ENCODE peak calls at places on chromosomes 11 and 22, in six cellular contexts. A, P, O, W, K and L are unnamed samples. For H3K4me1, the result is how much of the 10 kb centered on the place peaks cover.

GRCh38 chr11:45106440-45106839 is 40.0 kb upstream of the PRDM11 start:
- DNase-seq in A (no peak), P (no peak), O (no peak), W (no peak), K (no peak), L (no peak)

GRCh38 chr11:59770869-59771268 is 15.7 kb downstream of the STX3 start:
- DNase-seq in A (no peak), P (no peak), O (no peak), W (no peak), K (no peak), L (no peak)

GRCh38 chr22:47192651-47193437 is 430.4 kb downstream of the TBC1D22A start:
- DNase-seq in A (peak), P (no peak), O (peak), W (peak), K (peak), L (peak)

GRCh38 chr22:20015971-20016733 is 471 bp downstream of the ARVCF start:
- DNase-seq in A (peak), P (no peak), O (peak), W (peak), K (peak), L (no peak)

GRCh38 chr11:117816151-117816741 is 8.3 kb downstream of the FXYD2 start:
- DNase-seq in A (no peak), P (peak), O (no peak), W (peak), K (no peak), L (no peak)

GRCh38 chr11:44319170-44319551 is 9.2 kb upstream of the ALX4 start:
- DNase-seq in A (no peak), P (no peak), O (no peak), W (peak), K (no peak), L (peak)

GRCh38 chr11:82365351-82365750 is 368.3 kb downstream of the FAM181B start:
- DNase-seq in A (no peak), P (no peak), O (no peak), W (no peak), K (no peak), L (no peak)

GRCh38 chr11:123587044-123587443 is 67.4 kb downstream of the SCN3B start:
- DNase-seq in A (no peak), P (no peak), O (no peak), W (no peak), K (no peak), L (no peak)

GRCh38 chr11:23013509-23013908 is 153.2 kb upstream of the CCDC179 start:
- DNase-seq in A (no peak), P (no peak), O (no peak), W (no peak), K (no peak), L (no peak)

GRCh38 chr11:65498042-65498726 is 661 bp upstream of the MALAT1 start:
- DNase-seq in A (peak), P (no peak), O (peak), W (no peak), K (peak), L (peak)

GRCh38 chr11:76661306-76661751 is 9.2 kb downstream of the LRRC32 start:
- DNase-seq in A (no peak), P (no peak), O (peak), W (peak), K (peak), L (no peak)

GRCh38 chr11:47143322-47143721 is 33.4 kb downstream of the ARFGAP2 start:
- DNase-seq in A (no peak), P (no peak), O (peak), W (no peak), K (no peak), L (no peak)

GRCh38 chr11:120660024-120660565 is 148.5 kb downstream of the GRIK4 start:
- DNase-seq in A (peak), P (no peak), O (no peak), W (peak), K (peak), L (peak)

GRCh38 chr11:111696556-111696955 is 69.6 kb downstream of the PPP2R1B start:
- DNase-seq in A (no peak), P (no peak), O (no peak), W (no peak), K (no peak), L (no peak)

GRCh38 chr11:44095506-44096359 is at the start of gene EXT2:
- DNase-seq in A (peak), P (no peak), O (peak), W (peak), K (peak), L (peak)

GRCh38 chr11:119100246-119100959 is 1.2 kb downstream of the DPAGT1 start:
- DNase-seq in A (no peak), P (no peak), O (no peak), W (peak), K (no peak), L (no peak)

GRCh38 chr11:115944596-115944995 is 440.4 kb upstream of the CADM1 start:
- DNase-seq in A (no peak), P (no peak), O (no peak), W (no peak), K (no peak), L (no peak)

GRCh38 chr22:48366591-48366990 is 1461.1 kb downstream of the BRD1 start:
- DNase-seq in A (peak), P (no peak), O (peak), W (no peak), K (peak), L (peak)

GRCh38 chr11:116513894-116514293 is 258.9 kb downstream of the BUD13 start:
- DNase-seq in A (no peak), P (peak), O (no peak), W (no peak), K (peak), L (no peak)

DNA sequence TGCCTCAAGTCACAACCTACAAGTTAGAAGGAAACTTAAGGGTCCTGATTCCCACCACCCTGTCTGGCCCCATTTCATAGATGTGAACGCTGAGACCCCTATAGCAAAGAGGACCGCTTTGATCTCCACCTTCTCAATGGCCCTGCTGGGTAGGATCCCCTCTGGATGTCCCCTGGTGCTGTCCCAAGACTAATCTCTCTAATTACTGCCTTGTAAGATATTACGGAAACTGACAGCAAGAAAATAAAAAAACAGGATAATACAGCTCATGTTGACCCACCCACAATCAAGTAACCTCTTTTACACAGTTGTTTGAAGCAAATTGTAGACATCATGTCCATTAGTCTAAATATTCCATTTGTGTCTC is 20.9 kb downstream of the IGLL5 start:
- DNase-seq in A (no peak), P (no peak), O (no peak), W (no peak), K (no peak), L (no peak)
- H3K4me1 ChIP-seq in A (under half), P (under half), O (under half), W (under half), K (under half), L (under half)

DNA sequence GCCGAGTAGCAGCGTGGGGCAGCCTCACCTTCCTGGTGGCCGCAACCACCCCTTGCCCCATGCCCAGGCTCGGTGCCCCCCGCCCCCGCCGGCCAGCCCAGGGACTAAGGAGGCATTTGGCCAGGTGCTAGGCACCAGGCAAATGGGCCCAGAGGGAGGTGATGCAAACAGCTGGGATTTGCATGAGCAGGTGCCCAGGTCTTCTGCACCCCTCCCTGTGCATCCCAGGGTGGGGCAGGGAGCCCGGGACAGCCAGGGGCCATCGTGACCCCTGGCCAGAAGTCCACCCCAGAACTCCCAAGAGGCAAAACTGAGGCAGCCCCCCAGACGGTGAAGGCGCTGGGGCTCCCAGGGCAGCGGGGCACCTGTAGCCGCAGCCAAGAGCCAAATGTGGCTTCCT is 18.1 kb downstream of the TRPM5 start:
- DNase-seq in A (no peak), P (no peak), O (no peak), W (no peak), K (no peak), L (no peak)
- TF ChIP-seq POLR2AphosphoS5 in A (no peak), P (no peak), O (no peak), W (no peak), K (no peak), L (no peak)

GRCh38 chr11:128204898-128205297 is 382.5 kb downstream of the ETS1 start:
- DNase-seq in A (no peak), P (no peak), O (no peak), W (no peak), K (no peak), L (no peak)

GRCh38 chr11:128206476-128206875 is 380.9 kb downstream of the ETS1 start:
- DNase-seq in A (no peak), P (no peak), O (no peak), W (no peak), K (no peak), L (no peak)

GRCh38 chr11:128208329-128209220 is 378.8 kb downstream of the ETS1 start:
- DNase-seq in A (no peak), P (no peak), O (no peak), W (no peak), K (no peak), L (no peak)

GRCh38 chr11:128207861-128208321 is 379.5 kb downstream of the ETS1 start:
- DNase-seq in A (no peak), P (no peak), O (no peak), W (no peak), K (no peak), L (no peak)

GRCh38 chr11:128205796-128206195 is 381.6 kb downstream of the ETS1 start:
- DNase-seq in A (no peak), P (no peak), O (no peak), W (no peak), K (no peak), L (no peak)
- H3K4me3 ChIP-seq in A (no peak), P (no peak), O (no peak), W (no peak), K (no peak), L (no peak)

GRCh38 chr11:9570313-9570712 is 3.2 kb upstream of the WEE1 start:
- DNase-seq in A (no peak), P (no peak), O (no peak), W (no peak), K (no peak), L (no peak)
- H3K4me1 ChIP-seq in A (half or more), P (under half), O (half or more), W (half or more), K (under half), L (under half)

DNA sequence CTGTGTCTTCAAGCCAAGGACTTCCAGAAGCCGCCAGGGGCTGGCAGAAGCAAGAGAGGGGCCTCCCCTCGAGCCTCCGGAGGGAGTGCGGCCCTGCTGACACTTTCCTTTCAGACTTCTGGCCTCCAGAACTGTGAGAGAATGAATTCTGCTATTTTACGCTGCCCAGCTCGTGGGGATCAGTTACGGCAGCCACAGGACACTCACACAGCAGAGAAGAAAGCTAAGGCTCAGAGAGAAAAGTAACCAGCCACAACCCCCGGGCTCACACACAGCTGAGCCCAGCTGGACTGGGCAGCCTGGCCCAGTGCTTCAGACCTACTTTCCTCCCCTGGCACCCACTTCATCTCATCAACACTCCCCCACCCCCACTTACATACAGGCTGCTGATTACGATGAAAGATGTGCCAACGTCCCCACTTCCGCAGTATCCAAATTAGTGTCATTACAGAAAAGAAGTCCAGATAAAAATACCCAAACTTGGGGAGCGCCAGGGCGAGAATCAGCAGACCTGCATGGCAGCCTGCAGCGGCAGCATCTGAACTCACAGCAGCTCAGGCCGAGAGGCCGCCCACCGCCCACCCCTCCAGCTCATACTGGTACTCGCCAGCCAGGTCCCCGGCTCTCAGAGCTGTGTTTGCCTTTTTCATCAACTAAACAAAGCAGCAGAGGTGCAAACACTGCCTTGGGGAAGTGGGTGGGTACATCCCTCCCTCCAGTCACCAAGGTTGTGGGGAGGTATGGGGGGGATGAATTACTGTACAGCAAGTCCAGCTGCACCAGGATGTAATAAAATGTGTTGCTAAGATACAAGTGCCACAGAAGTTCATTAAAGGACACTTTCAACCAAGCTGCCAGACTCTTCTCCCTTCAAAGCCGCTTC is 15.2 kb downstream of the PHF21B start:
- DNase-seq in A (no peak), P (no peak), O (no peak), W (no peak), K (no peak), L (no peak)
- TF ChIP-seq POLR2AphosphoS5 in A (no peak), P (no peak), O (no peak), W (no peak), K (no peak), L (no peak)

DNA sequence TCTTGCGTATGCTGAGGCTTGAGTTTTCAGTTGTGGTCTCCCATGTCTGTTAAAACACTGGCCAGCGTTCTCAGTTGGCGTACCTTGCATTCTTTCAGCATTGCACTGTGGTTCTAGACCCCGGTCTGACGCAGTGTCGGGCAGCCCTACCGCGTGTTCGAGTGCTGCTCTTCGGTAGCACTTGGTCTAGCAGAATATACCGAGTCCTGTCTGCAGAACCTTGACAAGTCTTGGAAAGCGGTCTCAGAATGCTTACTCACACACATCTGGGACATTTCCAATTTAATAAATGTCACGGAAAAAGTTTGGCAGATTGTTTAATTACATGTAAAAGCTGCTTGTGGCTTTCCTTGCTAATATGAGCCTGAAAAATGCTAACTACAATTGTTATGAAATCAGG is 32.6 kb downstream of the PPFIA1 start:
- DNase-seq in A (no peak), P (no peak), O (peak), W (peak), K (no peak), L (no peak)
- H3K4me3 ChIP-seq in A (no peak), P (no peak), O (no peak), W (no peak), K (no peak), L (no peak)

GRCh38 chr11:19714093-19714386 is 1.4 kb downstream of the NAV2 start:
- DNase-seq in A (no peak), P (no peak), O (peak), W (no peak), K (no peak), L (peak)
- H3K4me1 ChIP-seq in A (under half), P (under half), O (half or more), W (under half), K (under half), L (under half)

GRCh38 chr11:19635332-19635731 is 77.3 kb upstream of the NAV2 start:
- DNase-seq in A (no peak), P (no peak), O (no peak), W (no peak), K (no peak), L (no peak)
- TF ChIP-seq POLR2AphosphoS5 in A (no peak), P (no peak), O (no peak), W (no peak), K (no peak), L (no peak)